ENCODE peak calls at places on chromosome 12, in four cellular contexts. H is foreskin fibroblast, M is Peyer's patch, E is Calu3. J is an unnamed sample.

GRCh38 chr12:51386361-51386760 is 4.8 kb downstream of the GALNT6 start:
- DNase-seq in E (no peak), H (no peak), M (no peak), J (no peak)

GRCh38 chr12:74776378-74776777 is 238.7 kb downstream of the ATXN7L3B start:
- DNase-seq in M (no peak), H (no peak), E (no peak), J (no peak)

GRCh38 chr12:22722081-22722480 is 97.1 kb downstream of the ETNK1 start:
- DNase-seq in H (no peak), M (no peak), E (no peak), J (no peak)

GRCh38 chr12:64696065-64696741 is 63.0 kb downstream of the GNS start:
- DNase-seq in E (no peak), H (no peak), M (no peak), J (no peak)

GRCh38 chr12:32843528-32844095 is 53.0 kb downstream of the PKP2 start:
- DNase-seq in H (no peak), E (no peak), M (no peak), J (no peak)

GRCh38 chr12:50021071-50021470 is 4.2 kb downstream of the RACGAP1 start:
- DNase-seq in E (no peak), M (no peak), H (no peak), J (no peak)

GRCh38 chr12:100688451-100688864 is 106.1 kb upstream of the ANO4 start:
- DNase-seq in M (no peak), H (no peak), E (no peak), J (no peak)

GRCh38 chr12:115227137-115227615 is 543.2 kb upstream of the TBX3 start:
- DNase-seq in M (no peak), H (peak), E (no peak), J (no peak)

GRCh38 chr12:4320287-4320858 is 640 bp upstream of the TIGAR start:
- DNase-seq in E (no peak), H (no peak), M (no peak), J (no peak)

GRCh38 chr12:42918387-42918786 is 328.8 kb upstream of the PRICKLE1 start:
- DNase-seq in M (no peak), E (no peak), H (no peak), J (no peak)

GRCh38 chr12:93048646-93049045 is 119.6 kb upstream of the EEA1 start:
- DNase-seq in M (no peak), H (no peak), E (peak), J (no peak)

GRCh38 chr12:65403188-65403587 is 124.7 kb downstream of the MSRB3 start:
- DNase-seq in E (no peak), M (no peak), H (no peak), J (no peak)

GRCh38 chr12:96112733-96113132 is 77.3 kb upstream of the LTA4H start:
- DNase-seq in H (no peak), M (no peak), E (peak), J (no peak)

GRCh38 chr12:26283617-26284016 is 88.2 kb downstream of the SSPN start:
- DNase-seq in H (no peak), E (no peak), M (no peak), J (no peak)

GRCh38 chr12:108793756-108794441 is 62.6 kb upstream of the CORO1C start:
- DNase-seq in H (no peak), M (no peak), E (no peak), J (no peak)

GRCh38 chr12:3033538-3033865 is 43.7 kb upstream of the TSPAN9 start:
- DNase-seq in H (no peak), M (no peak), E (no peak), J (no peak)

GRCh38 chr12:71152838-71153237 is 5.0 kb downstream of the TSPAN8 start:
- DNase-seq in E (no peak), H (no peak), M (no peak), J (no peak)

GRCh38 chr12:47829584-47829983 is 9.9 kb upstream of the HDAC7 start:
- DNase-seq in H (no peak), M (no peak), E (no peak), J (no peak)

GRCh38 chr12:52672321-52672933 is 7.8 kb downstream of the KRT1 start:
- DNase-seq in E (no peak), H (no peak), M (no peak), J (no peak)

GRCh38 chr12:104356231-104357115 is 52.9 kb downstream of the EID3 start:
- DNase-seq in E (no peak), H (no peak), M (no peak), J (no peak)

GRCh38 chr12:19572920-19573558 is 133.7 kb downstream of the AEBP2 start:
- DNase-seq in E (peak), M (no peak), H (peak), J (peak)
- TF ChIP-seq CTCF in E (peak), M (no peak), H (peak), J (peak)

DNA sequence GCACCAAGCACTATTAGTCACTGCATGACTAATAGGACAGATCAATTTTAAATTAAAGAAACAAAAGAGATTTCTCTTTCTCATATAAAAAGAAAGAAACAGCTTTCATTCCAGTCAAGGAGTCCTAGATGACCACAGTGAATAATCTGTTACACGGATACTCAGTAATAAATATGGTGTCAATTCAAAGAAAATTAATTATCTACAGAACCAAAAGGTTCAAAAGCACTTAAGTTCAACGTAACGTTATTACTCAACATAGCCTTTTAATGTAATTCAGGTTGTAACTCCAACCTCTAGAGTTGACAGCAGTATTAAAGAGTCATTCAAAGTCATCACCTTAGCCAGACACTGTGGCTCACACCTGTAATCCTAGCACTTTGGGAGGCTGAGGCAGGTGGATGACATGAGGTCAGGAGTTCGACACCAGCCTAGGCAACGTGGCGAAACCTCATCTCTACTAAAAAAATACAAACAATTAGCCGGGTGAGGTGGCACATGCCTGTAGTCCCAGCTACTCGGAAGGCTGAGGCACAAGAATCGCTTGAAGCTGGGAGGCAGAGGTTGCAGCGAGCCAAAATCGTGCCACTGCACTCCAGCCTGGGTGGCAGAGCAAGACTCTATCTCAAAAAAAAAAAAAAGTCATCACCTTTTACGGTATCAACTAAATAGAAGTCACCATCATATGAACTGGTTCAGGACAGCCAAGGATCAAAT is 4.4 kb downstream of the PPTC7 start:
- DNase-seq in E (no peak), H (no peak), M (no peak), J (peak)
- TF ChIP-seq CTCF in E (no peak), H (no peak), M (no peak), J (no peak)

DNA sequence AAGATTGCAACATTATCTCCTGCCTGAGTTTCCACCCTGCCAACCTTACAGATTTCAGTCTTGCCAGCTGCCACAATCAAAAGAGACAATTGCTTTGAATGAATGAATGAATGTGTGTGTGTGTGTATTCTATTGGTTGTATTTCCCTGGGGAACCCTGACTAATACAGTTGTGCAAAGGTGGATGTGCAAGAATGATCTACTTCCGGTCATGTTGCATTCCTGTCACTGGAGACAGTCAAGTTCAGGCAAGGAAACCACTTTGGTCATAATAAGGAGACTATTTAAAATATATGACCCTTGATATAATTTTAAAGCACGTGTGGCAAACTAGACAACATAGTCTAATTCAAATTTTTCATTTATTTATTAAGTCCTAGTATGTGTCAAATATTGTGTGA is 13.1 kb downstream of the RERG start:
- DNase-seq in E (peak), M (no peak), H (no peak), J (no peak)
- TF ChIP-seq CTCF in E (peak), M (no peak), H (peak), J (no peak)

DNA sequence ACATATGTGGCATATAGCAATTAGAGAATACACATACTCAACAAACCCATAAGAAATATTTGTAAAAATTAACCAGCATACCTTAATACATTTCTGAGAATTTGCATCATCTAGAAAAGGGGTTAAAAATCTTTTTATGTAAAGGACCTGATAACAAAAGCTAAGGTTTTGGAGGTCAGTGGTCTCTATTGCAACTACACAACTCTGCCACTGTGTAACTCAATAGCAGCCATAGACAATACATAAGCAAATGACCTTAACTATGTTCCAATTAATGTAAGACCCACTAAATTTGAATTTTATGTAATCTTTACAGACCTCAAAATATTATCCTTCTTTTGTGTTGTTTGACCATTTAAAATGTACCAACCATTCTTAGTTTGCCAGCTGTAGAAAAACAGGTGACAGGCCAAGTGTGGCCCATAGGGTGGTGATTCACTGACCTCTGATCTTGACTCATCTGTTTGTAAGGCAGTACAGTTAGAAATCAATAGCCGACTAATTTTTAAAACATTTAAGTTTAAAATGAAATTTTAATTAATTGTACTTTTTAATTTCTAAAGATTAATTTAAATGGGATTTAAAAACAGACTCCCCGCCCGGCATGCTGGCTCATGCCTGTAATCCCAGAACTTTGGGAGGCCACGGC is 7.4 kb upstream of the EPS8 start:
- DNase-seq in E (peak), H (peak), M (no peak), J (no peak)
- TF ChIP-seq CTCF in E (no peak), H (no peak), M (no peak), J (no peak)

GRCh38 chr12:105504286-105504685 is 173.8 kb downstream of the C12orf75 start:
- DNase-seq in M (no peak), H (no peak), E (no peak), J (no peak)
- TF ChIP-seq CTCF in M (no peak), H (no peak), E (no peak), J (no peak)

DNA sequence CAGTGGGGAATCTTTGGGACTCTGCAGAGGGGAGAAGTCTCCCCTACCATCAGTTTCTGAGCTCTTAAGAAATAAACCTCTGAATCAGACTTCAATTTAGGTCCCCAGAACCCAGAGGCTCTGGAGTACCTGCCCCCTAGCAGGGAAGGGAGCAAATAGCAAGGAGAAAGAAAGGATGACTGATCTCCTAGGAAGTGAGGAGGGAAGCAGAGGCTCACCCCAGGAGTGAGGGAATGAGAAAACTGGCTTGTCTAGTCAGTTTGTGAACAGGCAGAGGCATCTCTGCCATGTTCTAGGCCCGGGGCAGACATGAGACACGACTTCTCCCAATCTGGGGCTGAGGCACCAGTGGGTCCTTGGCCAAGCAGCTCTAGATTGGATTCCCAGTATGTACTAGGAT is 24.3 kb upstream of the SMUG1 start:
- DNase-seq in M (no peak), H (no peak), E (no peak), J (no peak)
- TF ChIP-seq CTCF in M (no peak), H (peak), E (no peak), J (no peak)

DNA sequence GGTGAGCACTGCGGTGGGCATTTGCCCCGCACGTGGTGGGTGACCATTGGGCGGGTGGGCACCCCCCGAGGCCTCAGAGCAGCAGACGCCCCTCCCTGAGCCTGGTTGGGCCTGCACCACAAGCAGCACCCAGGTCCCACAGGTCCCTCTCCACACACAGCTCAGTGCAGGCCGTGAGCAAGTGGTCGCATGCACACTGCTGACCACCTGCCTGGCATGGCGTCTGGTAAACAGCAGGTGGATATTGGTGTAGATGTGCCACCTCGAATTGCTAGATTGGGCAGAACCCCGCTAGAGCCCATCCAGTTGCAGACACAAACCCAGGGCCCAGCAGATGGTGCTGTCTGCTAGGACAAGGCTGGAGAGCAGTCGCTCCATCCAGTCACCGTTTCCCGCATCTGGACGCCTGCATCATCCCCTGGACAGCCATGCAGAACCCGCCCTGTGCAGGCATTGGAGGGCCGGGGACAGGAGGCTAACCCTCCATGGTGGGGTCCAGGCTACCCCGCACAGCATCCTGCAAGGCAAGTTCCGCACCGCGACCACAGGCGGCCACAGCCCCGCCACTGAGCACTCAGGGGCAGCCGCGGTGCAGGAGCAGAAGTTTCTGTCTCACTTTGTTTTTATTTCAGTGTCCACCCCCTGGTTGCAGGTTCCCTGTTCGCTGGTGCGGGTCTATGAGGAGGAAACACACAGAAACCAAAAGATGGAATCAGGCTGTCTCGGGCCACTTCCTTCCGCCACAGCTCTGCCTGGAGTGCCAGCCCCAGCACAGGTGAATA is 45.6 kb upstream of the RIMBP2 start:
- DNase-seq in M (peak), H (peak), E (peak), J (peak)
- TF ChIP-seq CTCF in M (no peak), H (peak), E (peak), J (peak)

GRCh38 chr12:68406134-68406576 is 74.0 kb upstream of the MDM1 start:
- DNase-seq in H (peak), E (peak), M (peak), J (no peak)
- TF ChIP-seq CTCF in H (peak), E (no peak), M (no peak), J (no peak)

GRCh38 chr12:1592444-1593231 is 1.7 kb downstream of the FBXL14 start:
- DNase-seq in E (peak), H (peak), M (peak), J (peak)
- TF ChIP-seq CTCF in E (peak), H (peak), M (no peak), J (no peak)

J was measured in activated CD8-positive, alpha-beta T cell treated with anti-CD3 and anti-CD28 coated beads for 36 hours.